ENCODE peak calls at places on chromosomes 6 and 20, in four cellular contexts. F, G, C and N are unnamed samples.

GRCh38 chr20:36098364-36098763 is 56.2 kb upstream of the EPB41L1 start:
- DNase-seq in F (no peak), C (no peak), G (peak; percentile 83), N (no peak)

GRCh38 chr20:43787937-43788336 is 61.1 kb upstream of the GTSF1L start:
- DNase-seq in C (no peak), F (no peak), G (no peak), N (no peak)

GRCh38 chr6:35359744-35360348 is 17.5 kb downstream of the PPARD start:
- DNase-seq in F (peak; percentile 58), G (no peak), C (no peak), N (no peak)

GRCh38 chr6:14031516-14031915 is 86.1 kb upstream of the CD83 start:
- DNase-seq in G (no peak), F (no peak), C (no peak), N (no peak)

GRCh38 chr20:48619126-48620101 is 208.4 kb downstream of the PREX1 start:
- DNase-seq in F (peak; percentile 44), C (no peak), G (no peak), N (no peak)

GRCh38 chr6:9101920-9102319 is 666.6 kb upstream of the SLC35B3 start:
- DNase-seq in G (no peak), F (no peak), C (no peak), N (no peak)

GRCh38 chr6:43723737-43724295 is 36.2 kb upstream of the MRPS18A start:
- DNase-seq in C (peak; percentile 74), G (peak; percentile 56), F (peak; percentile 54), N (peak; percentile 86)

GRCh38 chr6:81384921-81385320 is 367.6 kb downstream of the TENT5A start:
- DNase-seq in C (no peak), F (no peak), G (no peak), N (no peak)

GRCh38 chr6:63923139-63923739 is 287.6 kb downstream of the PHF3 start:
- DNase-seq in F (no peak), C (peak; percentile 31), G (peak; percentile 17), N (no peak)

GRCh38 chr6:74857157-74857556 is 348.7 kb downstream of the COL12A1 start:
- DNase-seq in F (no peak), C (peak; percentile 4), G (no peak), N (no peak)

GRCh38 chr20:14384820-14385740 is 47.7 kb upstream of the FLRT3 start:
- DNase-seq in G (no peak), C (no peak), F (no peak), N (no peak)

GRCh38 chr6:28794175-28795002 is 129.4 kb downstream of the TRIM27 start:
- DNase-seq in C (peak; percentile 68), G (peak; percentile 29), F (no peak), N (no peak)

GRCh38 chr6:105136433-105137350 is 43.1 kb downstream of the POPDC3 start:
- DNase-seq in F (peak; percentile 44), G (peak; percentile 55), C (peak; percentile 45), N (peak; percentile 16)

GRCh38 chr6:43708857-43709653 is 21.5 kb upstream of the MRPS18A start:
- DNase-seq in G (peak; percentile 56), F (no peak), C (peak; percentile 52), N (no peak)

GRCh38 chr6:25186919-25187318 is 92.3 kb upstream of the CARMIL1 start:
- DNase-seq in C (no peak), G (no peak), F (no peak), N (no peak)

GRCh38 chr20:10779911-10780310 is 106.1 kb upstream of the JAG1 start:
- DNase-seq in C (no peak), F (no peak), G (no peak), N (no peak)

GRCh38 chr20:47749367-47749766 is 35.9 kb downstream of the SULF2 start:
- DNase-seq in F (no peak), C (no peak), G (no peak), N (no peak)

GRCh38 chr20:33894798-33895197 is 83.7 kb downstream of the CHMP4B start:
- DNase-seq in C (no peak), G (no peak), F (no peak), N (no peak)

GRCh38 chr6:130778946-130779657 is 48.1 kb upstream of the SMLR1 start:
- DNase-seq in G (no peak), F (no peak), C (no peak), N (no peak)

GRCh38 chr20:22382742-22383141 is 201.6 kb downstream of the FOXA2 start:
- DNase-seq in F (no peak), C (no peak), G (no peak), N (no peak)

GRCh38 chr20:38631155-38632022 is 29.8 kb downstream of the ARHGAP40 start:
- DNase-seq in F (no peak), C (no peak), G (no peak), N (no peak)

GRCh38 chr6:151023346-151023745 is 157.8 kb downstream of the MTHFD1L start:
- DNase-seq in F (no peak), G (no peak), C (no peak), N (no peak)

GRCh38 chr6:157173756-157174155 is 149.6 kb downstream of the TMEM242 start:
- DNase-seq in G (no peak), C (no peak), F (no peak), N (no peak)

GRCh38 chr20:6660441-6660840 is 107.0 kb upstream of the BMP2 start:
- DNase-seq in F (no peak), C (no peak), G (no peak), N (no peak)
- TF ChIP-seq POLR2A in F (no peak), C (no peak), G (no peak), N (no peak)

GRCh38 chr6:41874741-41875140 is 20.4 kb downstream of the USP49 start:
- DNase-seq in F (no peak), G (no peak), C (no peak), N (no peak)

GRCh38 chr6:41877051-41877680 is 18.0 kb downstream of the USP49 start:
- DNase-seq in G (no peak), F (no peak), C (no peak), N (no peak)

GRCh38 chr6:41871677-41872076 is 23.5 kb downstream of the USP49 start:
- DNase-seq in C (no peak), F (no peak), G (no peak), N (no peak)

GRCh38 chr6:41872102-41872602 is 23.0 kb downstream of the USP49 start:
- DNase-seq in F (no peak), C (no peak), G (no peak), N (no peak)
- TF ChIP-seq POLR2A in F (no peak), C (no peak), G (no peak), N (no peak)

GRCh38 chr6:15824851-15825250 is 162.0 kb upstream of the DTNBP1 start:
- DNase-seq in G (no peak), C (no peak), F (no peak), N (no peak)
- TF ChIP-seq POLR2A in G (no peak), C (no peak), F (no peak), N (no peak)

DNA sequence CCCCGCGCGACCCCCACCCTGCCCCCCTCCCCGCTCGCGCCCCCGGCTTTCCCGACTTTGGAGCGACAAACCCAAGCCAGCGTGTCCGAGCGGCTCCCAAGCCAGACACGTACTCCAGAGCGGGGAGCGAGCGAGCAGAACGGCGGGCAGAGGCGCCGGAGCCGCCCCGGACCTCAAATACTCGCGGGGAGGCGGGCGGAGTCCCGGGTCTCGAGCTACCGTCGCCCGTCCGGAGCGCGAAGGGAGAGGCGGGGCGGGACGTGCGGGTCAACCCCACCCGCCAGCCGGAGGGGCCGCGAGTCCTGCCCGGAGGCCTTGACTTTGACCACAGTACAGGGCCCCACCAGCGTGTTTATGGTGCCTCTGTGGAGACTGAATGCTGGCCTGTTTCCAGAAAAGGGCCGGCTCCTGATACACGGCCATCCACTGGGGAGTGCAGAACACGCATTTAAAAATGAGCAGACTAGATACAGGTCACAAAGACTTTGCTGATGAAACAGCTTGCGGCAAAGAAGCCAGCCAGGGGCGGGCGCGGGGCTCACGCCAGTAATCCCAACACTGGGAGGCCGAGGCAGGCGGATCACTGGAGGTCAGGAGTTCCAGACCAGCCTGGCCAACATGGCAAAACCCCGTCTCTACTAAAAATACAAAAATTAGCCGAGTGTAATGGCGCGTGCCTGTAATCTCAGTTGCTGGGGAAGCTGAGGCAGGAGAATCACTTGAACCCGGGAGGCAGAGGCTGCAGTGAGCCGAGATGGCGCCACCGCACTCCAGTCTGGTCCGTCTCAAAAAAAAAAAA is at the start of gene SERPINB6:
- DNase-seq in C (peak; percentile 53), G (peak; percentile 76), F (peak; percentile 92), N (peak; percentile 41)
- TF ChIP-seq POLR2A in C (peak; percentile 20), G (no peak), F (peak; percentile 43), N (peak; percentile 38)

GRCh38 chr6:16687045-16687444 is 74.2 kb downstream of the ATXN1 start:
- DNase-seq in G (no peak), F (no peak), C (no peak), N (no peak)

GRCh38 chr6:16691328-16691727 is 69.9 kb downstream of the ATXN1 start:
- DNase-seq in C (no peak), F (no peak), G (no peak), N (no peak)

GRCh38 chr6:16688984-16689636 is 72.2 kb downstream of the ATXN1 start:
- DNase-seq in C (peak; percentile 68), G (peak; percentile 94), F (no peak), N (no peak)

GRCh38 chr6:16694789-16695188 is 66.5 kb downstream of the ATXN1 start:
- DNase-seq in F (no peak), C (no peak), G (no peak), N (no peak)

DNA sequence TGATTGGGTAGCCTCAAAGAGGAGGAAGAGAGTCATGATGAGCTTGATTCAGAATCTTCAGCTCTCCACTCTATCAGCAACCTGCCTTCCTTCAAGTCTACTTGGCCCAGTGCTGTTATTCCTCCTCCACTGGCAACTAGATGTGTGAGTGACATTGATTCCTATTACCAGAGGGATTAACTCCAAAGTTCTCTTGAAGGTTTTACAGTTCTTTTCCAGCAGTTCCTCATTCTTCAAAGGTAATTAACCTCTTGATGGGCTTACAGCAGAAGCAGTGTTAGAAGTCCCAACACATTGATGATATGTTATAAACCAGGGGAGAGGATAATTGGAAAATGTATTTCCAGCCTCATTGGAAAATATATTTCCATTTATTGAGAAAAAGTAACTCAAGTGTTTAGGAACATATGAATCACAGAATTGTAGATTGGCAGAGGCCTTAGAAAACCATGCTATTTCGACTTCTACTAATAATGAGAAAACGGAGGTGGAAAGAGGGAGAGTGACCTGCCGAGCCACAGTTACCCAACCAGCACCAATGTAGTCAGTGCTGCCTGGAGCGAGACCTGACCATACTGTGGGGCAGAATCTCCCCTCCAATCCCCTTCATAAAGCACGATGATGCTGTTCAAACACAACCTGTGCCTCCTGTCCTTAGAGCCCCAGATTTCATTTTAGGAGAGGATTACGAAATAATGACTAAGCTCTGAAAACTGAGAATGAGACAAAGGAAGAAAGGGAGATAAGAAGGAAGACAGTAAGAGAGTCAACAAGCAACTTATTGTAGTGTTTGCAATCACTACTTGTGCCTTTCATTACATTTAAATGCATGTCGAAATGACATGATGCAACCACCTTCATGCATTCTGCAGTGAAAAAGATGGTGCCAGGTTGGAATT is 70.8 kb downstream of the ATXN1 start:
- DNase-seq in F (no peak), C (peak; percentile 74), G (no peak), N (no peak)
- TF ChIP-seq POLR2A in F (no peak), C (no peak), G (no peak), N (no peak)

GRCh38 chr20:29079769-29080690 is 2177.4 kb upstream of the DEFB115 start:
- DNase-seq in G (no peak), C (peak; percentile 94), F (peak; percentile 15), N (no peak)
- TF ChIP-seq POLR2A in G (no peak), C (peak; percentile 52), F (no peak), N (no peak)